ENCODE peak calls at places on chromosome 12, in four cellular contexts. W is Peyer's patch, U is colonic mucosa, E is lower lobe of right lung. H is an unnamed sample.
A peak's percentile ranks its signal among the peaks of the same experiment; 100 is the strongest.

GRCh38 chr12:54035561-54036377 is 2.9 kb downstream of the HOXC5 start:
- DNase-seq in W (no peak), E (no peak), U (no peak), H (no peak)

GRCh38 chr12:96313606-96314005 is 86.6 kb downstream of the CDK17 start:
- DNase-seq in E (no peak), U (no peak), W (no peak), H (no peak)

GRCh38 chr12:122111070-122111750 is 32.7 kb downstream of the MLXIP start:
- DNase-seq in W (peak; percentile 57), U (peak; percentile 83), E (no peak), H (no peak)

GRCh38 chr12:95124106-95124505 is 50.7 kb upstream of the NR2C1 start:
- DNase-seq in W (no peak), E (peak; percentile 61), U (no peak), H (no peak)

GRCh38 chr12:11130382-11130781 is 4.1 kb downstream of the TAS2R30 start:
- DNase-seq in E (no peak), W (no peak), U (no peak), H (no peak)

GRCh38 chr12:47014474-47014873 is 64.9 kb upstream of the PCED1B start:
- DNase-seq in E (no peak), U (no peak), W (no peak), H (no peak)

GRCh38 chr12:2099595-2099994 is 46.8 kb downstream of the CACNA1C start:
- DNase-seq in W (no peak), E (no peak), U (no peak), H (no peak)

GRCh38 chr12:107761502-107761904 is 566 bp upstream of the PRDM4 start:
- DNase-seq in E (no peak), W (no peak), U (no peak), H (no peak)

GRCh38 chr12:104738371-104738710 is 219.7 kb downstream of the SLC41A2 start:
- DNase-seq in E (no peak), W (no peak), U (no peak), H (no peak)

GRCh38 chr12:104166465-104166864 is 28.5 kb upstream of the NFYB start:
- DNase-seq in U (no peak), W (no peak), E (no peak), H (no peak)

GRCh38 chr12:111467862-111468245 is 62.1 kb downstream of the SH2B3 start:
- DNase-seq in U (no peak), W (no peak), E (no peak), H (no peak)

GRCh38 chr12:48199784-48200198 is 3.3 kb downstream of the OR10AD1 start:
- DNase-seq in U (no peak), W (no peak), E (no peak), H (no peak)

GRCh38 chr12:103969391-103969790 is 3.7 kb downstream of the TDG start:
- DNase-seq in U (no peak), W (no peak), E (no peak), H (no peak)

GRCh38 chr12:90235642-90236041 is 527.0 kb upstream of the ATP2B1 start:
- DNase-seq in W (no peak), E (no peak), U (no peak), H (no peak)

GRCh38 chr12:100337727-100338126 is 19.1 kb upstream of the SLC17A8 start:
- DNase-seq in E (no peak), U (peak; percentile 74), W (no peak), H (no peak)

GRCh38 chr12:132716356-132716755 is 5.7 kb downstream of the PGAM5 start:
- DNase-seq in U (no peak), E (no peak), W (no peak), H (no peak)

GRCh38 chr12:60415361-60415760 is 819.5 kb downstream of the SLC16A7 start:
- DNase-seq in W (no peak), U (no peak), E (no peak), H (no peak)

GRCh38 chr12:45234134-45234865 is 18.4 kb downstream of the ANO6 start:
- DNase-seq in E (no peak), W (no peak), U (no peak), H (no peak)

GRCh38 chr12:77796775-77797174 is 33.9 kb upstream of the NAV3 start:
- DNase-seq in W (no peak), E (no peak), U (no peak), H (no peak)

GRCh38 chr12:9910716-9911421 is 21.3 kb downstream of the CLEC2A start:
- DNase-seq in U (no peak), E (no peak), W (no peak), H (no peak)

GRCh38 chr12:5723071-5723470 is 222.0 kb downstream of the ANO2 start:
- DNase-seq in W (no peak), E (no peak), U (no peak), H (no peak)

GRCh38 chr12:43758247-43758727 is 303 bp downstream of the PUS7L start:
- DNase-seq in E (no peak), W (no peak), U (peak; percentile 62), H (no peak)

GRCh38 chr12:9049520-9050133 is 60.3 kb downstream of the KLRG1 start:
- DNase-seq in W (no peak), U (no peak), E (no peak), H (no peak)

DNA sequence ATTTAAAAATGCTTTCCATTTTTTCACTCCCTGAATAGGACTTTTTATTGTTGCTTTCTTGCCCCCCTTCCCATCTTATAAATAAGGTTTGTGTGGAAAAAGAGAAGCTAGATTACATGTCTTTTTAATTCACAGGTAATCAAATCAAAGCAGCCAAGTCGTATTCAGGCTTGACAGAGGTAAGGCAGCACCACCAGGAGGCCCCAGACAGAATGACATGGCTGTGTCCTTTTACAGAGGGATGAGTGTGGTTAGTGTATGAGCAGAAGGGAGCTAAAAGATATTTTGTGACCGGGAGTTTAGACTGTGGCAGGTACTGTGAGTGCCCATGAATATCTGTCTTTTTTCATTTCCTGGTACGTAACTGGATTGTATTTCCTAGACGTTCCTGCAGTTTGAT is 596.1 kb downstream of the ETNK1 start:
- DNase-seq in E (no peak), U (no peak), W (no peak), H (no peak)
- TF ChIP-seq CTCF in E (no peak), U (no peak), W (peak; percentile 32), H (no peak)

GRCh38 chr12:52310622-52311281 is 10.4 kb downstream of the KRT83 start:
- DNase-seq in W (peak; percentile 8), E (no peak), U (no peak), H (no peak)

GRCh38 chr12:52307836-52308806 is 13.1 kb downstream of the KRT83 start:
- DNase-seq in W (peak; percentile 74), U (peak; percentile 45), E (peak; percentile 78), H (no peak)

GRCh38 chr12:52308807-52309425 is 12.3 kb downstream of the KRT83 start:
- DNase-seq in E (no peak), U (no peak), W (peak; percentile 9), H (no peak)

GRCh38 chr12:52300796-52301691 is 9.7 kb upstream of the KRT81 start:
- DNase-seq in E (no peak), U (no peak), W (peak; percentile 29), H (no peak)

DNA sequence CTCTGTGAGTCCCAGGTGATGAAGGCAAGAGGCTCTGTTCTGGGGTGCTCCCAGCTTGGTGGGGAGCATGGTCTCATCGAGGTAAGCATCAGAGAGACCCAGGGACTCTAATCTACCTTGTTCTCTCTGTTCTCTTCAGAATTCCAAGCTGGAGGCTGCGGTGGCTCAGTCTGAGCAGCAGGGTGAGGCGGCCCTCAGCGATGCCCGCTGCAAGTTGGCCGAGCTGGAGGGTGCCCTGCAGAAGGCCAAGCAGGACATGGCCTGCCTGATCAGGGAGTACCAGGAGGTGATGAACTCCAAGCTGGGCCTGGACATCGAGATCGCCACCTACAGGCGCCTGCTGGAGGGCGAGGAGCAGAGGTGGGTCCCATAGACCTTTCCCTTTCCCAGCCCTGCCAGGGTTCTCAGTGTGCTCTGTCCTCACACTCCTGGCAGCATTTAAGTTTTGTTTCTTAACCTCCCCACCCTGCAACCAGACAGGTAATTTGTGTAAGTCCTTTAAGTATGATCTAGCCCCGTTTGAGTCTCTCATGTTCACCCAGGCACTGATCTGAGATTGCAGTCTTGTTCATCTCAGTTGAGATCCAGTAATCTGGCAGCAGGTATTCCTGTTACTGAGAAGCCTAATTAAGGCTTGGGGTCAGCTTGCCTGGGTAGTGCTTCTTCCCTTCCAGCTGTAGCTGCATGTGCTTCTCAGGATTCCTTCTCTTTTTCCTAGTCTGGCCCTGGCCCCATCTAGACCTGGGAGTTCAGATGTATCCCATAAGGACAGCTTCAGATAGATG is 14.8 kb upstream of the KRT81 start:
- DNase-seq in U (no peak), W (no peak), E (no peak), H (no peak)
- TF ChIP-seq CTCF in U (no peak), W (peak; percentile 32), E (no peak), H (no peak)

DNA sequence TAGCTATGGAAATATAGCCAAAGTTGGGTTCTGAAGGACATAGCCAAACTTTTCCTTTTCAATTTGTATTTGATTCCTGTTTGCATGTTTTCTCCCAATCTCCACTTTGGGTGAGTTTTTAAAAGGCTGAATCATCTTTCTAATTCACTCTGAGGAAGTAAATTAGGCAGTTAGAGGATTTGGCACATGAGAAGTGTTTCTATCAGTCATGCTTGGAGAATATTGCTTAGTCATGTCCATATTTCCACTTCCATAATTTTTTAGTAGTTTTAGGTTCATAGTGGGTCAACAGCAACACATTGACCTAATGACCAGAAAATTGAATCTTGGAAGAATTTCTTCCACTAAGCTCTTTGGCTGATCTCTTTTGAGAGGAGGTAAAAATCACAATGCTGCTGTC is 21.8 kb downstream of the IRAK3 start:
- DNase-seq in E (no peak), U (no peak), W (no peak), H (no peak)
- TF ChIP-seq CTCF in E (no peak), U (no peak), W (no peak), H (no peak)

DNA sequence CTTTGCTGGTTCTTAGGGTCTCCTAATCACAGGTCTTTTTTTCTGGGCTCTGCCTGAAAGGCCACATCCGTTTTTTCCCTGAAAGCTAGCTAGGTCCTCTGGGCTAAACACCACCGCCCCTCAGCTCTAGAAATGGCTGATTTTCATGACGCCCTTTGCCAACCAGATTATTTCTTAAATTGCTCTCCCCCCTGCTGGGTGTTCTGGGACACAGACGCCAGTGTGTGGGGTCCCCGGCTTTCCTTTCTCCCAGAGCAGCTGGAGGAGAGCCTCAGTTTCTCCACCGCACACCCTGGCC is 45.3 kb upstream of the ATP23 start:
- DNase-seq in W (no peak), E (no peak), U (peak; percentile 31), H (no peak)
- TF ChIP-seq CTCF in W (no peak), E (no peak), U (no peak), H (no peak)